ENCODE peak calls at places on chromosomes 1 and 21, in five cellular contexts. H is SK-N-SH, R is HCT116, O is Panc1, F is prostate gland. S is an unnamed sample.
A peak's percentile ranks its signal among the peaks of the same experiment; 100 is the strongest.

GRCh38 chr1:112496290-112496689 is 12.5 kb upstream of the WNT2B start:
- DNase-seq in H (no peak), R (no peak), O (no peak), F (no peak), S (no peak)

GRCh38 chr1:27341525-27342252 is at the start of gene SYTL1:
- DNase-seq in H (peak; percentile 59), R (peak; percentile 63), O (no peak), F (peak; percentile 72), S (peak; percentile 93)

GRCh38 chr1:247906504-247907047 is 11.2 kb downstream of the OR2W3 start:
- DNase-seq in H (no peak), R (no peak), O (peak; percentile 33), F (no peak), S (no peak)

GRCh38 chr21:45992311-45993209 is 11.0 kb downstream of the COL6A1 start:
- DNase-seq in H (no peak), R (no peak), O (no peak), F (no peak), S (no peak)

GRCh38 chr1:3671371-3672180 is 19.3 kb downstream of the TP73 start:
- DNase-seq in H (no peak), R (no peak), O (no peak), F (no peak), S (no peak)

GRCh38 chr21:39314155-39315027 is 959 bp upstream of the BRWD1 start:
- DNase-seq in H (no peak), R (no peak), O (no peak), F (peak; percentile 39), S (peak; percentile 48)

GRCh38 chr1:25743164-25744139 is 56.5 kb upstream of the SELENON start:
- DNase-seq in H (no peak), R (no peak), O (no peak), F (peak; percentile 65), S (no peak)

GRCh38 chr1:181092056-181092455 is 3.6 kb downstream of the IER5 start:
- DNase-seq in H (no peak), R (no peak), O (no peak), F (no peak), S (no peak)

GRCh38 chr1:172273668-172274396 is 146.7 kb upstream of the C1orf105 start:
- DNase-seq in H (no peak), R (no peak), O (no peak), F (no peak), S (peak; percentile 5)

GRCh38 chr1:226677121-226678020 is 61.7 kb downstream of the ITPKB start:
- DNase-seq in H (no peak), R (no peak), O (peak; percentile 27), F (peak; percentile 96), S (no peak)

GRCh38 chr1:214957330-214958137 is 125.0 kb upstream of the KCNK2 start:
- DNase-seq in H (no peak), R (no peak), O (no peak), F (no peak), S (peak; percentile 87)

GRCh38 chr1:167789501-167789900 is 67.7 kb downstream of the MPZL1 start:
- DNase-seq in H (no peak), R (no peak), O (no peak), F (no peak), S (no peak)

GRCh38 chr1:240455228-240455821 is 156.6 kb downstream of the GREM2 start:
- DNase-seq in H (peak; percentile 11), R (no peak), O (no peak), F (no peak), S (no peak)

GRCh38 chr1:4638347-4638734 is 16.1 kb upstream of the AJAP1 start:
- DNase-seq in H (no peak), R (no peak), O (no peak), F (no peak), S (no peak)

GRCh38 chr1:154178006-154178405 is 13.9 kb downstream of the TPM3 start:
- DNase-seq in H (no peak), R (no peak), O (no peak), F (no peak), S (peak; percentile 38)

GRCh38 chr1:145994391-145995120 is 1.8 kb downstream of the TXNIP start:
- DNase-seq in H (no peak), R (no peak), O (no peak), F (no peak), S (peak; percentile 52)

GRCh38 chr1:248841702-248842395 is 3.8 kb downstream of the ZNF672 start:
- DNase-seq in H (no peak), R (no peak), O (no peak), F (no peak), S (no peak)

GRCh38 chr1:172143384-172144025 is 277.0 kb upstream of the C1orf105 start:
- DNase-seq in H (no peak), R (no peak), O (no peak), F (no peak), S (no peak)

GRCh38 chr1:6497215-6497866 is 5.9 kb upstream of the PLEKHG5 start:
- DNase-seq in H (peak; percentile 92), R (no peak), O (no peak), F (peak; percentile 45), S (peak; percentile 18)

GRCh38 chr1:6495041-6495441 is 3.6 kb upstream of the PLEKHG5 start:
- DNase-seq in H (peak; percentile 89), R (no peak), O (no peak), F (no peak), S (no peak)

GRCh38 chr1:6496890-6497214 is 5.4 kb upstream of the PLEKHG5 start:
- DNase-seq in H (no peak), R (no peak), O (no peak), F (no peak), S (no peak)

GRCh38 chr1:6495540-6496359 is 4.3 kb upstream of the PLEKHG5 start:
- DNase-seq in H (no peak), R (no peak), O (no peak), F (no peak), S (no peak)

DNA sequence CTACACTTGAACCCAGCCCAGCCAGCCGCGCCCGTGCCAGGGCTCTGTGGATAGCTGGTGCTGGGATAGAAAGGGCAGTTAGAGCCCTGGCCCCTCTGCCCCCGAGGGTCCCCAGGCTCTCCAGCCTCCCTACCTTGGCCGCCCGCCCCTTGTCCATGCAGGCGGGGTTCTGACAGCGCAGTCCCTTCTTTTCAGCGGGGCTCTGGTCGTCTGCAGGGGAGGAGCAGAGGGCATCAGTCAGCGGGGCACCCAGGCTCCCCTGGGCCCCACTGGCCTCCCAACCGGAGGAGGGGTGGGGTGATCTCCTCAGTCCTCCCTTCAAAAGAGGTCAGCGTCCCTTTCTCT is 4.9 kb upstream of the PLEKHG5 start:
- DNase-seq in H (peak; percentile 60), R (no peak), O (no peak), F (no peak), S (no peak)
- H3K27ac ChIP-seq in H (peak overlapping the region; percentile 80), R (peak overlapping the region; percentile 44), O (peak overlapping the region; percentile 44), F (peak overlapping the region; percentile 42), S (no peak overlapping the region)

DNA sequence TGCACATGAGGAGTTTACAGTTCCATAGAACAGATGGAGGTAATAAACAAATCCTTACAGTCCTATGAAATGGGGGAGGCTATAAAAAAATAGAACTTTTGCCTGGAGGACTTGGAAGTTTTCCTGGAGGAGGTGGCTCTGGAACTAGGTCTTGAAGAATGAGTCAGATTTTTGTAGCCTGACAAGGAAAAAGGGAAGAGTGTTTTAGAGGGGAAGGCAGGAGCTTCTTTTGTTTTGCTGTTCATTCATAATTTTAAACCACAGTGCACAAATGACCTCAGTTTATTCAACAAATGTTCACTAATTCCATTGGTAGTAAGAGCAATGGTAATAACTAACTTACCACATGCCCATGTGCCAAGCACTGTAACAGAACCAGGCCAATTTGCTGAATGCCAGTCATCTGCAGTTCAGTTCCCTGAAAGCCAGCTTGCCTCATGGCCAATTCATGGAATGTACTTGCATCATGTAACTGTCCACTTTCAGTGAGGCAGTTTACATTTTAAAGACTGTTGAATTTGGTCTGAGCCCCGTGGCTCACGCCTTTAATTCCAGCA is 2.8 kb downstream of the DIO1 start:
- DNase-seq in H (no peak), R (no peak), O (no peak), F (peak; percentile 20), S (no peak)
- TF ChIP-seq POLR2AphosphoS5 in H (no peak), R (no peak), O (no peak), F (peak; percentile 42), S (no peak)

DNA sequence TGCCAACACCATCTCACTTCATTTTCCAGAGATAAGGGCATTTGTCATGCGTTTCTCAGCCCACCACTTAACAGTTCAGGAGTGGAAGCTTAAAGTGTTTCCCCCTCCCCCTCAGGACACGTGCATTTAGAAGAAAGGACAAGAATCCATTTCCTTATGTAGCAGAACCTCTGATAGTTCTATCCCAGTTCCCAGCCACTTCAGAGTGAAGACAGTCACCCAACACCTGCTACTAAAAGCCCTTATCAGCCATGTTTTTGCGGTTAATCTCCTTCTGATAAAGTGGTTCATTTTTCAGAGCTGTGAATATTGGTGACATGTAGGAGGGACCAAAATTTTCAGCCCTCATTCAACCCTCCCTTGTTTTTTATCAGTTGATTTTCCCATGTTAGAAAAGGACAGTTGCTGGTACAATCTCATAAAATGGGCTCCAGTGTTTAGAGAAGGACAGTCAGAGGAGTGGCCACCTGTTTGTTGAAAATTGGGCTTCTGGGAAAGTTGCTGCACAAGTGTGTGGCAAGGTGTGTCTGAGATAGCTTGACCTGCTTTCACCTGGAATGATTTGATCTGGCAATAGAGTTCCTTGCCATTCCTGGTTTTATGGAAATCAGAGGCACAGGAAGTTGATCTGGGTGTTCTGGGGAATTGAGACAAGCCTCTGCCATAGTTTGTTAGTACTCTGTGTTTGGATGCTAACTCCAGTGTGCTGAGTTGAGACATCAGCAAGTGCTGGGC is 114.0 kb downstream of the PPP1R12B start:
- DNase-seq in H (no peak), R (no peak), O (no peak), F (peak; percentile 28), S (no peak)
- H3K27ac ChIP-seq in H (no peak overlapping the region), R (no peak overlapping the region), O (no peak overlapping the region), F (peak overlapping the region; percentile 39), S (no peak overlapping the region)

GRCh38 chr1:151049458-151049857 is 1.9 kb downstream of the C1orf56 start:
- DNase-seq in H (no peak), R (no peak), O (no peak), F (no peak), S (no peak)
- TF ChIP-seq POLR2AphosphoS5 in H (no peak), R (peak; percentile 10), O (no peak), F (no peak), S (no peak)

GRCh38 chr1:46667782-46668760 is at the start of gene ATPAF1:
- DNase-seq in H (peak; percentile 91), R (peak; percentile 48), O (peak; percentile 33), F (peak; percentile 30), S (peak; percentile 77)
- H3K27ac ChIP-seq in H (peak within 1 kb of the TSS; percentile 60), R (peak within 1 kb of the TSS; percentile 68), O (peak within 1 kb of the TSS; percentile 88), F (peak within 1 kb of the TSS; percentile 71), S (peak within 1 kb of the TSS; percentile 66)

DNA sequence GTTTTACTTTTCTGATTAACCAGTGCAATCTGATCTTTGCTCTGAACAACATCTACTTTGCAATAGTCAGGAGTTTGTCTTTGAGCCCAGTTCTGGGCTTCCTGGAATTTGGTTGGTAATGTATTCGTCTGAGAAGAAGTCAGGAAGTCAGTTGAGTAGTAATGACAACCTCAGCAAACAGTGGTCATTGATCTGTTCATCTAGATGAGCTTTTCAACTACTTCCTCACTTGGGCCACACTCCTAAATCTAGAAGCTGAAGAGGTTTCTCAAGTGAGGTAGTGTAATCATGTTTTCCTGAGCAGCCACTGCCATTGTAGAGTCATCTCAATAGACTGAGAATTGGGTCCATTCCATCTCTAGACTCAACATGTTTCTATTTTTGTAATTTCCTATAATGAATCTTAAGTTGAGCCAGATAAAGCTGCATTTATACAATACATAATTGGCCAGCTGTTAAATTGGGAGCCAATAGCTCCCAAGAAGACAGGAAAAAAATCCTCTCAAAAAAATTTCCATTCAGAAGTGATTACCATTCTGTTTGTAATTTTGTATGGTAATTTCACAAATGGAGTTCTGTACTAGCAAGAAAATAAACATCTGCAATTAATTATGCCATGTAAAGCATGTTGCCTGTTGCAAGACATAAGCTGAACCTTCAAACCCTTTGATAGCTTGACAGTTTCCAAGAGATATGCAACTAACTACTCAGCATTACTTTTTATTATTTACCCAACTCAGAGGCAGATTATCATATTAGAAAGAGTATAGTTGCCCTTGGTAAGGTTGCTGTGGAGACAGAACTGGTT is 49.6 kb downstream of the WDR64 start:
- DNase-seq in H (no peak), R (no peak), O (no peak), F (no peak), S (no peak)
- TF ChIP-seq POLR2AphosphoS5 in H (no peak), R (no peak), O (no peak), F (no peak), S (no peak)